ENCODE peak calls at places on chromosomes 3 and 15, in eight cellular contexts. M is mucosa of descending colon, G is kidney, R is tibial nerve, W is astrocyte, N is sigmoid colon, Z is right atrium auricular region, Q is PC-9. C is an unnamed sample. For H3K4me1, the result is how much of the 10 kb centered on the place peaks cover.

GRCh38 chr3:57927916-57928315 is 80.3 kb upstream of the FLNB start:
- DNase-seq in M (no peak), G (no peak), R (no peak), W (no peak), N (no peak), Z (no peak), Q (no peak), C (no peak)

GRCh38 chr3:129404130-129404529 is 24.3 kb downstream of the EFCAB12 start:
- DNase-seq in M (no peak), G (no peak), R (no peak), W (no peak), N (no peak), Z (no peak), Q (no peak), C (no peak)

GRCh38 chr15:82044373-82045178 is 1.2 kb downstream of the MEX3B start:
- DNase-seq in M (peak), G (peak), R (peak), W (peak), N (peak), Z (peak), Q (no peak), C (no peak)

GRCh38 chr15:69299451-69300128 is 878 bp downstream of the PAQR5 start:
- DNase-seq in M (no peak), G (no peak), R (no peak), W (no peak), N (no peak), Z (no peak), Q (no peak), C (no peak)

GRCh38 chr3:14418259-14418658 is 15.9 kb downstream of the SLC6A6 start:
- DNase-seq in M (no peak), G (no peak), R (no peak), W (no peak), N (no peak), Z (no peak), Q (no peak), C (no peak)

GRCh38 chr3:128174645-128175590 is 21.6 kb downstream of the EEFSEC start:
- DNase-seq in M (no peak), G (no peak), R (no peak), W (no peak), N (no peak), Z (no peak), Q (peak), C (no peak)

GRCh38 chr3:52931328-52931727 is 34.0 kb upstream of the STIMATE start:
- DNase-seq in M (no peak), G (no peak), R (no peak), W (no peak), N (no peak), Z (no peak), Q (no peak), C (no peak)

GRCh38 chr3:142972092-142972753 is 8.7 kb upstream of the PAQR9 start:
- DNase-seq in M (no peak), G (no peak), R (no peak), W (no peak), N (no peak), Z (no peak), Q (no peak), C (no peak)

GRCh38 chr3:44136421-44136820 is 105.3 kb upstream of the TOPAZ1 start:
- DNase-seq in M (no peak), G (no peak), R (no peak), W (no peak), N (no peak), Z (no peak), Q (no peak), C (no peak)

GRCh38 chr3:73592154-73592877 is 32.4 kb downstream of the PDZRN3 start:
- DNase-seq in M (no peak), G (no peak), R (no peak), W (no peak), N (no peak), Z (no peak), Q (no peak), C (no peak)

GRCh38 chr15:72222433-72222832 is 8.6 kb downstream of the PKM start:
- DNase-seq in M (peak), G (peak), R (no peak), W (peak), N (peak), Z (no peak), Q (no peak), C (no peak)

GRCh38 chr3:27590437-27591320 is 106.5 kb upstream of the SLC4A7 start:
- DNase-seq in M (no peak), G (no peak), R (peak), W (peak), N (no peak), Z (no peak), Q (no peak), C (peak)

GRCh38 chr15:89898628-89899302 is 5.0 kb upstream of the AP3S2 start:
- DNase-seq in M (no peak), G (no peak), R (no peak), W (peak), N (no peak), Z (no peak), Q (peak), C (peak)

GRCh38 chr3:119350114-119350513 is 55.9 kb downstream of the ARHGAP31 start:
- DNase-seq in M (no peak), G (no peak), R (no peak), W (no peak), N (no peak), Z (no peak), Q (no peak), C (no peak)

GRCh38 chr3:52280046-52280445 is 1.6 kb upstream of the WDR82 start:
- DNase-seq in M (no peak), G (no peak), R (no peak), W (peak), N (no peak), Z (no peak), Q (no peak), C (no peak)

GRCh38 chr3:53938645-53939044 is 47.0 kb upstream of the SELENOK start:
- DNase-seq in M (no peak), G (no peak), R (peak), W (peak), N (no peak), Z (no peak), Q (no peak), C (peak)

GRCh38 chr15:99253381-99254090 is 2.3 kb downstream of the LRRC28 start:
- DNase-seq in M (no peak), G (no peak), R (no peak), W (peak), N (no peak), Z (no peak), Q (no peak), C (no peak)

GRCh38 chr3:194572131-194572789 is 61.0 kb downstream of the TMEM44 start:
- DNase-seq in M (peak), G (peak), R (peak), W (peak), N (peak), Z (peak), Q (peak), C (no peak)

GRCh38 chr3:168865022-168865551 is 769.4 kb upstream of the GOLIM4 start:
- DNase-seq in M (no peak), G (no peak), R (peak), W (no peak), N (no peak), Z (no peak), Q (no peak), C (peak)

GRCh38 chr15:70061086-70061370 is 36.7 kb downstream of the TLE3 start:
- DNase-seq in M (no peak), G (no peak), R (no peak), W (peak), N (no peak), Z (no peak), Q (no peak), C (no peak)

DNA sequence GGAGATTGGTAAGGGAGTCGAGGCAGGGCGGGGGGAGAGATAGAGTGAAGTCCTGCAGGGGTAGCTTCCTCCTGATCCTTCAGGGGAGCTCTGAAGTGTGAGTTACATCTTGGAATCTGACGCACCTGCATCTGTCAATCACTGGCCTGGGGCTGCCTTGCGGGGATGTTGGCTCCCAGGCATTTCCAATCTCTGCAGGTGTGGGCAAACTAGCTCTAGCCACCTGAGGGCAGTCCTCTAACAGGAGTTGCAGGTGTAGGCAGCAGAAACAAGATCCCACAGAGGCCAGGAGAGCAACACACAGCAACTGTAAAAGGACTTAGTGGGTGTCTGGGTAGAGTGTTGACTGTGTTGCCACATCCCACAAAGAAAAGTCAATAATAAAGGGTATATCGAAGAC is 63.6 kb downstream of the ZNF621 start:
- DNase-seq in M (no peak), G (no peak), R (no peak), W (no peak), N (no peak), Z (no peak), Q (no peak), C (no peak)
- TF ChIP-seq CTCF in M (no peak), G (no peak), R (no peak), W (no peak), N (no peak), Z (no peak), Q (peak), C (peak)

GRCh38 chr15:62454567-62455172 is 289.6 kb upstream of the C2CD4B start:
- DNase-seq in M (no peak), G (no peak), R (no peak), W (peak), N (peak), Z (no peak), Q (no peak), C (no peak)
- H3K4me1 ChIP-seq in M (under half), G (under half), R (half or more), W (under half), N (under half), Z (under half), Q (under half), C (under half)

DNA sequence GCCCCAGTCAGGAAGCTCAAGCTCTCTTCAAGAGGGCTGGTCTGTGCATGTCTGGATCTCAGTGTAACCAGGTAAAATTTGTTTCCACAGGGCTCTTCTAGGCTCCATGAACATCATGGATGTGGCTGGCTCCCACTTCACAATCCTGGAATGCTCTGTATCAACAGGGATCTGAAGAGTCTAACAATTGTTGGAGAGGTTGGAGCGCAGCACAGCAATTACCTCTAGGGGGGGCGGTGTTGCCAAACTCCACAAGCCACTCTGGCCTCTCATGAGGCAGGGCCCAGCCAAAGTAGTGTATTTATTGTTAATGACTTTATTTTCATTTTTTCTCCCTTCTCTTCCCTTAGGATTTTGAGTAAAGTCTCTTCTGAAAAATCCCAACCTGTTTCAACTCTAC is 6.1 kb upstream of the EIF2B5 start:
- DNase-seq in M (no peak), G (no peak), R (no peak), W (peak), N (no peak), Z (no peak), Q (no peak), C (peak)
- TF ChIP-seq CTCF in M (no peak), G (no peak), R (no peak), W (peak), N (no peak), Z (no peak), Q (peak), C (peak)

DNA sequence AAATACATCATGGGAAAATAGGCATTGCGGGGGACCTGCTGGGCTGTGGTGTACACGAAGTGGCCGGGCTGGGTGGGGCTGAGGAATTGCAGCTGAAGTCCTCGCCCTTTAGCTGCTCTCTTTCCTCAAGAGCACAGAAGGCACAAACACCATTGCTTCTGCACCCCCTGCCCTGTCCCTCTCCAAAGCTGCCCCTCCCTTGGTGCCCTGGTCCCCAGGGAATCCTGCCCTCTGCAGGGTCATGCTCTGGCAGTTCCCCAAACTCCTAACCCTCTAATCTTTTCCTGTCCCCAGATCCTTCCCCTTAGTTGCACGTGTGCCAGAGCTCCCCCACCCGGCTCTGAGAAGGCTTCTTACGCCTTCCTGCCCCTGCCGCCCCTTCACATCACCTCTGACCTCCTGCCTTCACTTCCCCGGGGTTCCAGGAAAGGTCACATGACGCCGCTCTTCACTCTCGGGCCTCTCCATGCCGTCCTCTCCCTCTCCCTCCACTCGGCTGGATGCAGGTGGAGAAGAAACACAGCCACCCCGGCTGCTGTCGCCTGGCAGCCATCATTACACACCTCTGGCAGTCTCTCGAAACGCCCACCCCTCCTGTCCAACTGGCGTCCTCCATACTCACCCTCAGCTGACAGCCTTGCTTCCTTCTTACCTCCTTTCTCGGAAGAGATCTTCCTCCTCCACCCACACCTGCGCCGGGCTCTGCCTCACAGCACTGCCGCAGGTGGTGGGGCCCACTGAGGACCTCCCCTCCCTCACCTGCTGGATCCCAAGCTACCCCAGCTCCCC is 6.9 kb upstream of the PCSK6 start:
- DNase-seq in M (no peak), G (no peak), R (no peak), W (no peak), N (no peak), Z (no peak), Q (no peak), C (no peak)
- H3K4me1 ChIP-seq in M (under half), G (under half), R (under half), W (under half), N (under half), Z (under half), Q (under half), C (under half)

GRCh38 chr3:13318626-13319470 is 101.3 kb downstream of the NUP210 start:
- DNase-seq in M (no peak), G (no peak), R (no peak), W (no peak), N (no peak), Z (no peak), Q (no peak), C (no peak)

GRCh38 chr3:13314877-13315276 is 105.2 kb downstream of the NUP210 start:
- DNase-seq in M (no peak), G (no peak), R (no peak), W (no peak), N (no peak), Z (no peak), Q (no peak), C (no peak)

GRCh38 chr3:13313813-13314212 is 106.3 kb downstream of the NUP210 start:
- DNase-seq in M (no peak), G (no peak), R (no peak), W (no peak), N (no peak), Z (no peak), Q (no peak), C (no peak)

GRCh38 chr3:13317596-13318320 is 102.4 kb downstream of the NUP210 start:
- DNase-seq in M (no peak), G (no peak), R (no peak), W (no peak), N (no peak), Z (no peak), Q (no peak), C (no peak)

DNA sequence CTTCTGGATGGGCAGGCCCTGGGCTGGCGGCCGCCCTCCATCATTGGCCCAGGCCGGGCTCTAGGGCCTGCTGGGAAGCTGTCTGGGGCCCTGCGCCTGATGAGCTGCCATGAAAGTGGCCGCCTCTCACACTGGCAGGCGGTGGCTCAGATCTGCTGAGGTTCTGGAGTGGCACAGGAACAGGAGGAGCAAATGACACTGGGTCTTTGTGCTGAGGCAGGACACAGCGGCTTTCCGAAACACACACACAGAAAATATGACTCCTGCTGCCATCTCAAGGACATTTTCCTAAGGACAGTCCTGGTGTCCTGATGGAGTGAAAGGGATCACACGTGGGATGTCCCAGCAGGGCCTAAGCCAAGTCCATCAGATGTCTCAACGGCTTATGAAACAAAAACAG is 103.5 kb downstream of the NUP210 start:
- DNase-seq in M (no peak), G (no peak), R (no peak), W (no peak), N (no peak), Z (no peak), Q (no peak), C (no peak)
- TF ChIP-seq CTCF in M (no peak), G (no peak), R (no peak), W (no peak), N (no peak), Z (no peak), Q (no peak), C (no peak)